ENCODE peak calls at places on chromosomes 5 and 9, in ten cellular contexts. J, U, F, H, K, V, C, L, Z and T are unnamed samples.

GRCh38 chr5:13348568-13348967 is 595.9 kb downstream of the DNAH5 start:
- DNase-seq in J (no peak), U (no peak), F (no peak), H (no peak), K (no peak), V (no peak), C (no peak), L (no peak), Z (no peak), T (no peak)

GRCh38 chr9:116267021-116267420 is 113.4 kb downstream of the PAPPA start:
- DNase-seq in J (no peak), U (no peak), F (peak; percentile 28), H (peak; percentile 31), K (no peak), V (no peak), C (no peak), L (no peak), Z (no peak), T (peak; percentile 63)

GRCh38 chr5:113166710-113167366 is 190.2 kb downstream of the DCP2 start:
- DNase-seq in J (no peak), U (no peak), F (peak; percentile 94), H (peak; percentile 66), K (no peak), V (no peak), C (no peak), L (no peak), Z (peak; percentile 58), T (peak; percentile 90)

GRCh38 chr9:98958271-98958989 is 14.7 kb downstream of the COL15A1 start:
- DNase-seq in J (no peak), U (no peak), F (no peak), H (peak; percentile 87), K (no peak), V (no peak), C (no peak), L (no peak), Z (peak; percentile 56), T (peak; percentile 95)

GRCh38 chr5:163614787-163615186 is 109.4 kb downstream of the MAT2B start:
- DNase-seq in J (no peak), U (no peak), F (no peak), H (peak; percentile 36), K (no peak), V (no peak), C (no peak), L (no peak), Z (no peak), T (no peak)

GRCh38 chr9:82475584-82476328 is 487.2 kb downstream of the SPATA31D1 start:
- DNase-seq in J (no peak), U (no peak), F (no peak), H (peak; percentile 11), K (no peak), V (no peak), C (no peak), L (no peak), Z (no peak), T (no peak)

GRCh38 chr9:4887556-4887955 is 94.8 kb downstream of the RCL1 start:
- DNase-seq in J (no peak), U (no peak), F (peak; percentile 87), H (peak; percentile 68), K (peak; percentile 46), V (no peak), C (no peak), L (peak; percentile 32), Z (peak; percentile 50), T (peak; percentile 21)

GRCh38 chr5:131109540-131110255 is 55.4 kb downstream of the HINT1 start:
- DNase-seq in J (peak; percentile 57), U (no peak), F (peak; percentile 74), H (peak; percentile 62), K (peak; percentile 10), V (peak; percentile 49), C (no peak), L (no peak), Z (peak; percentile 66), T (peak; percentile 33)

GRCh38 chr9:127320122-127320378 is 55.5 kb downstream of the GARNL3 start:
- DNase-seq in J (no peak), U (no peak), F (no peak), H (no peak), K (no peak), V (no peak), C (no peak), L (no peak), Z (no peak), T (no peak)
- TF ChIP-seq CTCF in J (no peak), U (no peak), F (no peak), H (no peak), K (no peak), V (no peak), C (no peak), L (no peak), Z (no peak), T (no peak)

GRCh38 chr9:1052119-1052907 is 2.2 kb downstream of the DMRT2 start:
- DNase-seq in J (no peak), U (no peak), F (no peak), H (no peak), K (no peak), V (no peak), C (no peak), L (no peak), Z (no peak), T (no peak)
- TF ChIP-seq CTCF in J (no peak), U (no peak), F (no peak), H (no peak), K (no peak), V (no peak), C (no peak), L (no peak), Z (no peak), T (no peak)

DNA sequence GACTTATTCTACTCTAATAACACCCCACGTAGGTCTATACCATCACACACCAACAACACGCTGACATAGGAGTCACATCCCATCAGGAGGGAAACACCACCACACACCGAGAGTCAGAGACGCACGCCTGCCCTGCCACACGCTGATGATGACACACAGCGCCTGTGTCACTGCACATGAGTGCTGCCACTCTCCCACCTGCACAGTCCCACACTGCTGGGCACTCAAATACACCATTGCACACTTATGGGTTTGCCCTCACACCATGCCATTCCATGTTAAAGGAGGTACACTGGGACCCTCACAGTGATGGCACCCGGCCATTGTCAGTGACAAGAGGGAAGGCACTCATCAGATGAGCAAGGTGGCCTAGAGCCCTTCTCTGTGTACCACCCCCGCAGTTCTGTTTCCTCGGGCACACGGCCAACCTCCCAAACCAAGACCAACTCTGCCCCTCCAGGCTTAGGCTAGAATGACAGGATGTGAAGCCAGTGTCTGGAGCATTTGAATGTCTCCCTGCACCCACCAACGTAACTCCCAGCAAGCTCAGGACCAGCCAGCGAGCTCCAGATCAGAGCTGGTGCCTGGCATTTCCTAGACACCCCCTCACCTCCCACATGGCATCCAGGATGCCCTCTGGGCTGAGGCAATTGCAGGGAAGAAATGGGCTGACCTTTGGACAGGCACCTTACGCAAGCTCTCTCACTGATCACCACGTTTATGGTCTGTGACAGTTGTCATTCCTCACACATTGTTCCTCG is 3.6 kb upstream of the CPLX2 start:
- DNase-seq in J (peak; percentile 18), U (no peak), F (peak; percentile 66), H (no peak), K (no peak), V (peak; percentile 32), C (no peak), L (no peak), Z (no peak), T (peak; percentile 2)
- TF ChIP-seq CTCF in J (peak; percentile 11), U (no peak), F (peak; percentile 48), H (no peak), K (no peak), V (no peak), C (no peak), L (no peak), Z (no peak), T (peak; percentile 35)

GRCh38 chr9:79974806-79975422 is 403.1 kb downstream of the TLE4 start:
- DNase-seq in J (no peak), U (no peak), F (no peak), H (no peak), K (no peak), V (no peak), C (no peak), L (no peak), Z (no peak), T (no peak)

GRCh38 chr9:79973627-79974026 is 401.9 kb downstream of the TLE4 start:
- DNase-seq in J (no peak), U (no peak), F (no peak), H (no peak), K (no peak), V (no peak), C (no peak), L (no peak), Z (no peak), T (no peak)

GRCh38 chr9:79976501-79977444 is 405.0 kb downstream of the TLE4 start:
- DNase-seq in J (no peak), U (no peak), F (no peak), H (no peak), K (no peak), V (no peak), C (no peak), L (no peak), Z (no peak), T (no peak)

GRCh38 chr9:79977510-79978197 is 405.9 kb downstream of the TLE4 start:
- DNase-seq in J (no peak), U (no peak), F (no peak), H (peak; percentile 22), K (no peak), V (no peak), C (no peak), L (no peak), Z (no peak), T (no peak)

DNA sequence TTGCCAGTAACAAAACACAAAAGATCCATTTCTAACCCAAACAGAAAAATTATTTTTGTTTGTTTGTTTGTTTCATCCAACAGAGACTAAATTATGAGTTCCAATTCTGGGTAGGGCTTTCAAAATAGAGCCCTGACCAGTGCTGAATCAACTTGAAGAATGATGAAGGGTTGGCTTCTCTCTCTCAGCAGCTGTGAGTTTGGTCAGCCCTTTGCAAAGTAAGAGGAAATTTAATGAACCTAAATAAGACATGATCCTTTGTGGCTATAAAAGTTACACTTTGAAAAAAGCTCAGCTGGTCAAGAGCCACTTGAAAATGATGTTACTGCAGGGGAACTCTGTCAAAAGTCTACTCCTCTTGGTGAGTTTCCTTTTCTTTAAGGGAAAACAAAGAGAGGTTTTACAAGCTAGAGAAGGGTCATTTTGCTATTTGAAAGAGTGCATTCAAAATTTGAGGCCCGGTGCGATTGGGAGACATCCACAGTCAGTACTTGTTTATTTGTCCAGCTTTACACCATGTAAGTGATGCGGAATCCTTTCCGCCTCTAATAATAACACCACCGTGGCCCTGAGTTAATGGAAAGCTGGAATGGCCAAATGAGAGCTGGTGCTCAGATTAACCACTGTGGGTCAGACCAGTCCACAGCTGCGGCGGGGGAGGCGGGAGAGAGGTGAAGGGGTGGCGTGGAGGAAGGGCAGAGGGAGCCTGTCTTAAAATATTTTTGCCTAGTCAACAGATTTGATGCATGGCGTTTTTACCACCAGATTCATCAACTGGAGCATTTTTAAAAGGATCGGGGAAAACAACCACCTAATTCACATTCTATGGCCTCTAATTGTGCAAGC is 403.9 kb downstream of the TLE4 start:
- DNase-seq in J (no peak), U (no peak), F (no peak), H (no peak), K (no peak), V (no peak), C (no peak), L (no peak), Z (no peak), T (no peak)
- TF ChIP-seq CTCF in J (no peak), U (no peak), F (no peak), H (no peak), K (no peak), V (no peak), C (no peak), L (no peak), Z (no peak), T (no peak)